ENCODE peak calls at places on chromosome 21, in four cellular contexts. V is heart right ventricle; N is tibial artery; U is CD4-positive, alpha-beta T cell. A is an unnamed sample.

GRCh38 chr21:15794277-15794912 is 64.6 kb downstream of the USP25 start:
- DNase-seq in N (no peak), V (no peak), U (no peak), A (no peak)

GRCh38 chr21:29351691-29352090 is 53.0 kb downstream of the BACH1 start:
- DNase-seq in U (no peak), N (no peak), V (no peak), A (no peak)

GRCh38 chr21:44275041-44275440 is 10.6 kb upstream of the AIRE start:
- DNase-seq in N (no peak), V (no peak), U (no peak), A (no peak)

GRCh38 chr21:17454315-17455027 is 58.4 kb upstream of the CXADR start:
- DNase-seq in U (no peak), N (no peak), V (no peak), A (peak)

GRCh38 chr21:30981403-30981802 is 56.9 kb downstream of the KRTAP19-8 start:
- DNase-seq in V (peak), U (no peak), N (no peak), A (no peak)

GRCh38 chr21:27406297-27407009 is 439.6 kb upstream of the ADAMTS5 start:
- DNase-seq in N (no peak), V (no peak), U (no peak), A (no peak)

GRCh38 chr21:32844653-32845443 is 73.3 kb upstream of the PAXBP1 start:
- DNase-seq in V (no peak), U (no peak), N (no peak), A (no peak)

GRCh38 chr21:27840273-27840672 is 873.4 kb upstream of the ADAMTS5 start:
- DNase-seq in U (no peak), V (no peak), N (no peak), A (no peak)

GRCh38 chr21:26810266-26810665 is 34.9 kb downstream of the ADAMTS1 start:
- DNase-seq in V (no peak), U (no peak), N (no peak), A (no peak)

GRCh38 chr21:31624961-31625491 is 34.5 kb upstream of the SOD1 start:
- DNase-seq in V (no peak), U (no peak), N (no peak), A (no peak)

GRCh38 chr21:36910581-36911307 is 55.7 kb downstream of the HLCS start:
- DNase-seq in V (peak), N (no peak), U (no peak), A (no peak)

GRCh38 chr21:36908260-36908908 is 58.1 kb downstream of the HLCS start:
- DNase-seq in N (no peak), V (no peak), U (no peak), A (no peak)

GRCh38 chr21:36909901-36910561 is 56.4 kb downstream of the HLCS start:
- DNase-seq in U (no peak), V (no peak), N (no peak), A (no peak)

GRCh38 chr21:36913247-36914169 is 53.0 kb downstream of the HLCS start:
- DNase-seq in V (no peak), N (no peak), U (no peak), A (no peak)

DNA sequence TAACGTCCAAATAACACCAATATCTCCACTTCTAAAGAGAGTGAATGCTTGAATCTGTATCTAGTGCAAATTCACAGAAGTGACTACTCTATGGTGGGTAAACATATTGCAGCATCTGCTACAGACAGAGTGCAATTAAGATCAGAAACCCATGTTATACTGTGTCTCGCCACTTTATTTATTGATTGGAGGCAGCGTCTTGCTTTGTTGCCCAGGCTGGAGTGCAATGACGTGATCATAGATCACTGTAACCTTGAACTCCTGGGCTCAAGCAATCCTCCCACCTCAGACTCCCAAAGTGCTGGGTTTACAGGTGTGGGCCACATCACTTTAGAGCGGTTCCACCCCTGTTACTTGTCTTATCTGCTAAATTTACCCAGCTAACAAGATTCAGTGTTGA is 57.0 kb downstream of the HLCS start:
- DNase-seq in U (no peak), N (no peak), V (no peak), A (no peak)
- H3K27ac ChIP-seq in U (no peak), N (no peak), V (no peak), A (no peak)

DNA sequence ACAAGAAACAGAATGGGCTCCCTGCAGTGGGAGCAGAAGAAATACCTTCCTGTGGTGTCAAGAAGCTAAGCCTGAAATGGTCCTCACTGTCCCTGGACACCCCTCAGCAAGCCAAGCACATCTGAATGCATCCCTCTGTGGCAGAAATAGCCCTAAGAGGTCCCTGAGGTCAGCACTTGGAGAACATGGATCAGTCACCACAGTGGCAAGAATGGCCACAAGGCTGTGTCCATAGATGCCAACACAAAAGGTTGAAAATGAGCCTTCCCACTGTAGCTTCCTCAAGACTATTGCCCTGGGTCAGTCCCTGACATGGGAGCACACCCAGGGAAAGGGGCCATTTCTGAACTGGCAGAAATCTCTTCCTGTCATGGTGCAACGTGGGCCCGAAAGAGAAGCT is 27.7 kb downstream of the PSMG1 start:
- DNase-seq in U (no peak), N (no peak), V (no peak), A (no peak)
- H3K27ac ChIP-seq in U (no peak), N (peak), V (no peak), A (no peak)

GRCh38 chr21:33977721-33978369 is 62.2 kb upstream of the ATP5PO start:
- DNase-seq in V (no peak), U (no peak), N (no peak), A (no peak)
- H3K27ac ChIP-seq in V (peak), U (peak), N (no peak), A (no peak)

DNA sequence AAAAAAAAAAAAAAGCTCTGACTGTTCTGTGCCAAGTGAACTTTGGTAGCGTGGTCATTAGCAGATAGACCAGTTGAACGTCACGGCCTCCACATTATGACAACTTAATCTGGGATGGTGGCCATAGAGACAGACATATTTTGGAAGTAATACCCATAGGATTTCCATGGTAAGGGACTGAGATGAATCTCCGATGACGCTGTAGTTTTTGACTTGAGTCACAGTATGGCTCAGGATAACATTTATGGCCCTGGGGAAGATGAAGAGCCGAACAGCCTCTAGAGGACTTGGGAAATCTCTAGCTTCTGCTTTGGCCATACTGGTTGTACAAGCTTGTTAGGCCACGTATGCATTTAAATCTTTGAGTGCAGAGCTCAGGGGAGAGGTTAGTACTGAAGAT is 214.0 kb downstream of the KCNJ6 start:
- DNase-seq in V (no peak), U (no peak), N (no peak), A (no peak)
- H3K27ac ChIP-seq in V (no peak), U (no peak), N (no peak), A (no peak)

GRCh38 chr21:45423968-45424853 is 19.2 kb downstream of the COL18A1 start:
- DNase-seq in N (peak), V (no peak), U (no peak), A (no peak)

GRCh38 chr21:45424854-45425795 is 20.2 kb downstream of the COL18A1 start:
- DNase-seq in U (no peak), V (no peak), N (peak), A (no peak)

GRCh38 chr21:45421071-45421845 is 16.3 kb downstream of the COL18A1 start:
- DNase-seq in U (no peak), V (no peak), N (peak), A (no peak)

GRCh38 chr21:45421846-45422775 is 17.1 kb downstream of the COL18A1 start:
- DNase-seq in V (no peak), N (peak), U (no peak), A (no peak)

GRCh38 chr21:45423201-45423955 is 18.4 kb downstream of the COL18A1 start:
- DNase-seq in N (peak), V (no peak), U (no peak), A (no peak)
- H3K27ac ChIP-seq in N (peak), V (no peak), U (no peak), A (no peak)

DNA sequence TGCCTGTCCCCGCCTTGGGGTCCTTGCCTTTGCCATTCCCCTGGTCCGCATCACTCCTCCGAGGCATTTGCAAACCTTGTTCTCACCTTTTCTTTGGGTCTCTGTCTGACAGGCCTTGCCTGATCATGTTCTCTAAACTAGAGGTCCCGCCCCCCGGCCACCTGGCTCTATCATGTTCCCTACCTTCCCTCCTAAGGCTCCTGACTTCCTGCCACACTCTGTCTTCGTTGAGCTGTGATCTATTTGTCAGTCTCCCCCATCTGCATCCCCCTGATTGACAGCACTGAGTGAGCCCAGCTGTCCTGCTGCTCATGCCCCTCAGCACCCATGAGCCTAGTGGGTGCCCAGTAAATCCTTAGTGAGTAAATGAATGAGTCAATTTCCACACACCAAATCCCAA is 22.8 kb downstream of the ERG start:
- DNase-seq in V (no peak), U (no peak), N (no peak), A (no peak)
- H3K27ac ChIP-seq in V (peak), U (no peak), N (no peak), A (no peak)

GRCh38 chr21:42666918-42667317 is 13.5 kb downstream of the PDE9A start:
- DNase-seq in U (no peak), V (no peak), N (no peak), A (peak)
- H3K27ac ChIP-seq in U (no peak), V (no peak), N (no peak), A (peak)

GRCh38 chr21:41878831-41879189 is 334 bp downstream of the PRDM15 start:
- DNase-seq in N (peak), V (peak), U (peak), A (peak)

GRCh38 chr21:41877901-41878830 is 978 bp downstream of the PRDM15 start:
- DNase-seq in U (peak), V (no peak), N (no peak), A (no peak)

GRCh38 chr21:41876396-41876795 is 2.7 kb downstream of the PRDM15 start:
- DNase-seq in V (no peak), N (no peak), U (no peak), A (no peak)

GRCh38 chr21:41875086-41875485 is 4.1 kb downstream of the PRDM15 start:
- DNase-seq in U (no peak), N (no peak), V (no peak), A (no peak)

GRCh38 chr21:41876928-41877652 is 2.1 kb downstream of the PRDM15 start:
- DNase-seq in U (no peak), V (no peak), N (no peak), A (no peak)
- H3K27ac ChIP-seq in U (no peak), V (no peak), N (peak), A (no peak)

GRCh38 chr21:39386194-39386593 is 37.3 kb upstream of the HMGN1 start:
- DNase-seq in N (no peak), U (no peak), V (peak), A (peak)
- H3K27ac ChIP-seq in N (peak), U (peak), V (peak), A (peak)